ENCODE peak calls at places on chromosomes 12 and 14, in seven cellular contexts. D is sigmoid colon, F is cardiac muscle cell, M is ELR, N is HT1080, G is NCI-H774, Z is progenitor cell of endocrine pancreas. U is an unnamed sample.

GRCh38 chr14:104099096-104100041 is 13.9 kb downstream of the ASPG start:
- DNase-seq in D (no peak), F (no peak), M (no peak), N (no peak), G (no peak), Z (no peak), U (peak)

GRCh38 chr12:62252576-62252975 is 7.6 kb upstream of the USP15 start:
- DNase-seq in D (no peak), F (no peak), M (peak), N (peak), G (no peak), Z (no peak), U (no peak)

GRCh38 chr14:65847065-65847847 is 434.7 kb downstream of the FUT8 start:
- DNase-seq in D (no peak), F (no peak), M (peak), N (no peak), G (no peak), Z (no peak), U (no peak)

GRCh38 chr12:79547044-79547734 is 143.6 kb downstream of the PAWR start:
- DNase-seq in D (no peak), F (peak), M (peak), N (peak), G (no peak), Z (no peak), U (no peak)

GRCh38 chr14:60657609-60657983 is 8.3 kb upstream of the SIX1 start:
- DNase-seq in D (no peak), F (no peak), M (no peak), N (no peak), G (no peak), Z (no peak), U (no peak)

GRCh38 chr14:63773504-63773903 is 45.6 kb upstream of the SGPP1 start:
- DNase-seq in D (no peak), F (no peak), M (no peak), N (no peak), G (no peak), Z (no peak), U (no peak)

GRCh38 chr12:104704224-104704623 is 247.5 kb downstream of the CHST11 start:
- DNase-seq in D (no peak), F (no peak), M (no peak), N (no peak), G (no peak), Z (no peak), U (peak)

GRCh38 chr12:52063986-52064649 is 5.7 kb upstream of the ATG101 start:
- DNase-seq in D (peak), F (no peak), M (peak), N (peak), G (no peak), Z (no peak), U (no peak)

GRCh38 chr12:42510823-42511222 is 78.7 kb downstream of the PRICKLE1 start:
- DNase-seq in D (no peak), F (peak), M (no peak), N (no peak), G (no peak), Z (no peak), U (no peak)

GRCh38 chr14:70782361-70782760 is 27.0 kb downstream of the MAP3K9 start:
- DNase-seq in D (no peak), F (no peak), M (peak), N (peak), G (no peak), Z (no peak), U (no peak)

GRCh38 chr14:89794096-89794495 is 160.4 kb downstream of the EFCAB11 start:
- DNase-seq in D (peak), F (no peak), M (no peak), N (no peak), G (no peak), Z (no peak), U (no peak)

GRCh38 chr12:29957835-29958234 is 174.1 kb upstream of the TMTC1 start:
- DNase-seq in D (no peak), F (no peak), M (peak), N (no peak), G (no peak), Z (no peak), U (no peak)

GRCh38 chr14:56416213-56416612 is 163.4 kb upstream of the TMEM260 start:
- DNase-seq in D (no peak), F (no peak), M (no peak), N (no peak), G (no peak), Z (no peak), U (no peak)

GRCh38 chr12:79687711-79688270 is 3.0 kb downstream of the PAWR start:
- DNase-seq in D (no peak), F (no peak), M (peak), N (peak), G (no peak), Z (no peak), U (no peak)

GRCh38 chr12:52341066-52341580 is 19.9 kb upstream of the KRT83 start:
- DNase-seq in D (no peak), F (no peak), M (no peak), N (no peak), G (no peak), Z (no peak), U (peak)

GRCh38 chr12:76137611-76138010 is 53.1 kb upstream of the NAP1L1 start:
- DNase-seq in D (no peak), F (peak), M (no peak), N (no peak), G (no peak), Z (no peak), U (no peak)

GRCh38 chr12:52225752-52226151 is 7.3 kb upstream of the KRT7 start:
- DNase-seq in D (peak), F (no peak), M (no peak), N (no peak), G (no peak), Z (no peak), U (peak)

GRCh38 chr12:56792678-56793077 is 29.6 kb downstream of the HSD17B6 start:
- DNase-seq in D (no peak), F (no peak), M (no peak), N (no peak), G (no peak), Z (no peak), U (no peak)

GRCh38 chr12:23564454-23564853 is 385.0 kb downstream of the SOX5 start:
- DNase-seq in D (no peak), F (no peak), M (no peak), N (no peak), G (no peak), Z (no peak), U (no peak)

GRCh38 chr12:127912266-127912665 is 354.7 kb upstream of the TMEM132C start:
- DNase-seq in D (no peak), F (no peak), M (no peak), N (no peak), G (no peak), Z (no peak), U (no peak)

GRCh38 chr12:122740351-122740750 is 9.7 kb upstream of the HCAR1 start:
- DNase-seq in D (no peak), F (no peak), M (no peak), N (no peak), G (no peak), Z (no peak), U (no peak)

GRCh38 chr12:95150501-95150900 is 66.8 kb downstream of the FGD6 start:
- DNase-seq in D (no peak), F (no peak), M (no peak), N (no peak), G (no peak), Z (no peak), U (no peak)

GRCh38 chr12:82942963-82943362 is 256.3 kb downstream of the TMTC2 start:
- DNase-seq in D (no peak), F (peak), M (no peak), N (peak), G (no peak), Z (no peak), U (no peak)

GRCh38 chr14:68718033-68718725 is 74.7 kb downstream of the ZFP36L1 start:
- DNase-seq in D (no peak), F (no peak), M (peak), N (no peak), G (no peak), Z (no peak), U (no peak)

GRCh38 chr14:52792097-52792415 is 649 bp upstream of the GNPNAT1 start:
- DNase-seq in D (no peak), F (no peak), M (no peak), N (no peak), G (no peak), Z (no peak), U (no peak)

GRCh38 chr14:80364274-80364673 is 153.0 kb upstream of the DIO2 start:
- DNase-seq in D (no peak), F (no peak), M (peak), N (peak), G (no peak), Z (no peak), U (no peak)

GRCh38 chr12:25957898-25958253 is 606 bp upstream of the RASSF8 start:
- DNase-seq in D (no peak), F (no peak), M (peak), N (peak), G (no peak), Z (no peak), U (no peak)

GRCh38 chr14:36256131-36256801 is 64.2 kb downstream of the MBIP start:
- DNase-seq in D (no peak), F (no peak), M (no peak), N (no peak), G (no peak), Z (no peak), U (no peak)

GRCh38 chr14:102922490-102923200 is at the start of gene AMN:
- DNase-seq in D (no peak), F (no peak), M (no peak), N (no peak), G (peak), Z (no peak), U (peak)